ENCODE peak calls at places on chromosomes 3 and 15, in seven cellular contexts. L is AG10803, Q is DMS53, W is astrocyte of the spinal cord, E is adrenal gland, O is T47D, N is NCI-H1092 treated with DMSO at 0.1 percent for 48 hours. F is an unnamed sample.

GRCh38 chr15:89125038-89125826 is 37.0 kb downstream of the ABHD2 start:
- DNase-seq in L (no peak), Q (peak), W (no peak), E (no peak), O (no peak), N (no peak), F (no peak)

GRCh38 chr15:84648539-84648938 is 5.5 kb downstream of the WDR73 start:
- DNase-seq in L (peak), Q (no peak), W (no peak), E (peak), O (no peak), N (no peak), F (no peak)

GRCh38 chr3:87324609-87325008 is 48.2 kb upstream of the POU1F1 start:
- DNase-seq in L (no peak), Q (no peak), W (no peak), E (no peak), O (no peak), N (no peak), F (no peak)

GRCh38 chr3:54733615-54734014 is 194.2 kb downstream of the LRTM1 start:
- DNase-seq in L (no peak), Q (no peak), W (no peak), E (no peak), O (no peak), N (no peak), F (no peak)

GRCh38 chr3:197041875-197042488 is 12.4 kb upstream of the MELTF start:
- DNase-seq in L (no peak), Q (no peak), W (peak), E (no peak), O (no peak), N (no peak), F (no peak)

GRCh38 chr15:83380682-83381081 is 66.5 kb upstream of the SH3GL3 start:
- DNase-seq in L (peak), Q (peak), W (peak), E (peak), O (peak), N (no peak), F (peak)

GRCh38 chr3:197750396-197750831 is 731 bp downstream of the FYTTD1 start:
- DNase-seq in L (peak), Q (peak), W (peak), E (peak), O (peak), N (peak), F (peak)

GRCh38 chr3:177569823-177570657 is 372.8 kb upstream of the TBL1XR1 start:
- DNase-seq in L (peak), Q (peak), W (no peak), E (no peak), O (no peak), N (no peak), F (no peak)

GRCh38 chr15:64697911-64698369 is 77.4 kb downstream of the RBPMS2 start:
- DNase-seq in L (no peak), Q (no peak), W (peak), E (no peak), O (no peak), N (no peak), F (no peak)

GRCh38 chr3:294096-294495 is 97.5 kb downstream of the CHL1 start:
- DNase-seq in L (no peak), Q (peak), W (no peak), E (no peak), O (no peak), N (no peak), F (no peak)

GRCh38 chr3:74267126-74267525 is 347.3 kb downstream of the CNTN3 start:
- DNase-seq in L (peak), Q (no peak), W (no peak), E (no peak), O (no peak), N (no peak), F (no peak)

GRCh38 chr3:4963669-4964589 is 15.3 kb upstream of the BHLHE40 start:
- DNase-seq in L (no peak), Q (peak), W (no peak), E (no peak), O (no peak), N (no peak), F (no peak)

GRCh38 chr3:4821331-4821730 is 157.9 kb upstream of the BHLHE40 start:
- DNase-seq in L (no peak), Q (no peak), W (no peak), E (no peak), O (peak), N (no peak), F (no peak)

GRCh38 chr3:185361920-185362319 is 1.0 kb upstream of the MAP3K13 start:
- DNase-seq in L (peak), Q (no peak), W (peak), E (no peak), O (no peak), N (no peak), F (peak)

GRCh38 chr15:68684476-68684875 is 105.7 kb downstream of the CORO2B start:
- DNase-seq in L (no peak), Q (no peak), W (no peak), E (no peak), O (no peak), N (no peak), F (no peak)

GRCh38 chr3:138267083-138267482 is 62.6 kb downstream of the NME9 start:
- DNase-seq in L (no peak), Q (no peak), W (no peak), E (no peak), O (no peak), N (no peak), F (no peak)

GRCh38 chr3:148175215-148175614 is 522.5 kb upstream of the AGTR1 start:
- DNase-seq in L (peak), Q (no peak), W (peak), E (no peak), O (no peak), N (no peak), F (peak)

GRCh38 chr3:10338164-10338470 is 17.2 kb upstream of the SEC13 start:
- DNase-seq in L (no peak), Q (no peak), W (no peak), E (no peak), O (no peak), N (no peak), F (no peak)

GRCh38 chr15:73082719-73083275 is 30.5 kb downstream of the NEO1 start:
- DNase-seq in L (peak), Q (no peak), W (peak), E (no peak), O (no peak), N (no peak), F (no peak)

GRCh38 chr15:87959658-87960057 is 296.9 kb downstream of the NTRK3 start:
- DNase-seq in L (no peak), Q (no peak), W (no peak), E (no peak), O (no peak), N (no peak), F (no peak)

GRCh38 chr3:58874248-58874741 is 175.5 kb downstream of the CFAP20DC start:
- DNase-seq in L (peak), Q (peak), W (peak), E (no peak), O (no peak), N (no peak), F (peak)

GRCh38 chr15:92161039-92161670 is 232.5 kb upstream of the ST8SIA2 start:
- DNase-seq in L (no peak), Q (peak), W (no peak), E (no peak), O (no peak), N (no peak), F (no peak)

GRCh38 chr3:193554790-193555189 is at the start of gene ATP13A4:
- DNase-seq in L (no peak), Q (peak), W (no peak), E (no peak), O (peak), N (no peak), F (no peak)

GRCh38 chr3:77709158-77709557 is 669.3 kb downstream of the ROBO2 start:
- DNase-seq in L (no peak), Q (no peak), W (no peak), E (no peak), O (no peak), N (no peak), F (no peak)

GRCh38 chr3:130692455-130692854 is 54.2 kb downstream of the PIK3R4 start:
- DNase-seq in L (no peak), Q (peak), W (no peak), E (no peak), O (no peak), N (no peak), F (no peak)

F was measured in fibroblast of lung.